ENCODE peak calls at places on chromosomes 4 and X, in nine cellular contexts. I is stimulated activated CD8-positive, alpha-beta memory T cell treated with anti-CD3 and anti-CD28 coated beads, Interleukin-4, amount 100 ng/mL, for 48 hours; Y is suprapubic skin; U is activated naive CD4-positive, alpha-beta T cell treated with anti-CD3 and anti-CD28 coated beads for 36 hours; T is germinal center; J is activated T-cell treated with anti-CD3 and anti-CD28 coated beads, Interleukin-2, amount 50 U/mL, for 4 hours; C is HL-60; E is endothelial cell of umbilical vein; O is T-cell. F is an unnamed sample.

GRCh38 chr4:37687175-37687525 is 974 bp upstream of the RELL1 start:
- DNase-seq in I (no peak), Y (no peak), U (no peak), T (no peak), J (no peak), C (no peak), E (no peak), O (no peak), F (no peak)

GRCh38 chr4:26412381-26413372 is 77.6 kb downstream of the CCKAR start:
- DNase-seq in I (no peak), Y (no peak), U (no peak), T (no peak), J (no peak), C (no peak), E (no peak), O (no peak), F (no peak)

GRCh38 chr4:182555997-182556418 is 312.8 kb downstream of the TENM3 start:
- DNase-seq in I (no peak), Y (no peak), U (no peak), T (no peak), J (no peak), C (no peak), E (no peak), O (no peak), F (peak; percentile 59)

GRCh38 chrX:115616943-115617563 is 56.1 kb downstream of the PLS3 start:
- DNase-seq in I (no peak), Y (no peak), U (no peak), T (no peak), J (no peak), C (no peak), E (peak; percentile 49), O (no peak), F (peak; percentile 82)

GRCh38 chrX:115337735-115338134 is 48.2 kb downstream of the LUZP4 start:
- DNase-seq in I (no peak), Y (no peak), U (no peak), T (no peak), J (no peak), C (no peak), E (no peak), O (no peak), F (no peak)

GRCh38 chrX:8201896-8202331 is 30.8 kb upstream of the VCX2 start:
- DNase-seq in I (no peak), Y (no peak), U (no peak), T (no peak), J (no peak), C (no peak), E (no peak), O (no peak), F (no peak)

GRCh38 chrX:70434914-70435586 is 9.6 kb upstream of the DLG3 start:
- DNase-seq in I (no peak), Y (no peak), U (no peak), T (no peak), J (no peak), C (no peak), E (no peak), O (no peak), F (peak; percentile 23)

GRCh38 chr4:561456-561855 is 14.6 kb downstream of the TMEM271 start:
- DNase-seq in I (no peak), Y (no peak), U (no peak), T (no peak), J (no peak), C (no peak), E (no peak), O (no peak), F (no peak)

GRCh38 chr4:22824091-22824490 is 131.4 kb downstream of the GBA3 start:
- DNase-seq in I (no peak), Y (no peak), U (no peak), T (no peak), J (no peak), C (no peak), E (no peak), O (no peak), F (no peak)

GRCh38 chr4:108466936-108467902 is 153.2 kb upstream of the RPL34 start:
- DNase-seq in I (peak; percentile 29), Y (no peak), U (peak; percentile 48), T (no peak), J (no peak), C (no peak), E (no peak), O (no peak), F (peak; percentile 46)

GRCh38 chrX:6904178-6904577 is 243.3 kb upstream of the STS start:
- DNase-seq in I (no peak), Y (no peak), U (no peak), T (no peak), J (no peak), C (no peak), E (no peak), O (no peak), F (no peak)

GRCh38 chr4:164312671-164313070 is 441.3 kb upstream of the SMIM31 start:
- DNase-seq in I (no peak), Y (no peak), U (no peak), T (no peak), J (no peak), C (no peak), E (no peak), O (no peak), F (no peak)

GRCh38 chr4:40564004-40564403 is 65.7 kb downstream of the RBM47 start:
- DNase-seq in I (no peak), Y (no peak), U (no peak), T (no peak), J (no peak), C (peak; percentile 83), E (no peak), O (no peak), F (peak; percentile 66)

GRCh38 chrX:153564047-153564606 is 34.8 kb downstream of the CCNQ start:
- DNase-seq in I (no peak), Y (no peak), U (no peak), T (no peak), J (no peak), C (no peak), E (no peak), O (no peak), F (no peak)

GRCh38 chr4:48028654-48029053 is 12.1 kb downstream of the NIPAL1 start:
- DNase-seq in I (no peak), Y (no peak), U (no peak), T (no peak), J (no peak), C (no peak), E (no peak), O (no peak), F (no peak)

GRCh38 chrX:12647230-12647629 is 144.0 kb upstream of the PRPS2 start:
- DNase-seq in I (no peak), Y (no peak), U (no peak), T (no peak), J (no peak), C (no peak), E (no peak), O (no peak), F (no peak)

GRCh38 chr4:79862842-79863241 is 210.2 kb downstream of the ANTXR2 start:
- DNase-seq in I (no peak), Y (no peak), U (no peak), T (no peak), J (no peak), C (no peak), E (no peak), O (no peak), F (no peak)